ENCODE peak calls at places on chromosomes 4 and X, in eight cellular contexts. One of them, this sample, is unnamed.

GRCh38 chr4:120683902-120684540 is 238.5 kb downstream of the PRDM5 start:
- DNase-seq in spleen: no peak
- DNase-seq in sigmoid colon: no peak
- DNase-seq in A549: no peak
- DNase-seq in breast epithelium: no peak
- DNase-seq in uterus: no peak
- DNase-seq in heart left ventricle: no peak
- DNase-seq in gastrocnemius medialis: no peak
- DNase-seq in this sample: no peak

GRCh38 chr4:24517676-24518075 is 66.7 kb downstream of the DHX15 start:
- DNase-seq in sigmoid colon: no peak
- DNase-seq in A549: no peak
- DNase-seq in breast epithelium: no peak
- DNase-seq in spleen: no peak
- DNase-seq in heart left ventricle: no peak
- DNase-seq in gastrocnemius medialis: no peak
- DNase-seq in uterus: no peak
- DNase-seq in this sample: no peak

GRCh38 chrX:637660-638481 is 7.3 kb downstream of the SHOX start:
- DNase-seq in sigmoid colon: no peak
- DNase-seq in breast epithelium: no peak
- DNase-seq in uterus: no peak
- DNase-seq in heart left ventricle: no peak
- DNase-seq in spleen: no peak
- DNase-seq in A549: no peak
- DNase-seq in gastrocnemius medialis: no peak
- DNase-seq in this sample: no peak

GRCh38 chrX:154797006-154797405 is 8.3 kb downstream of the MPP1 start:
- DNase-seq in breast epithelium: no peak
- DNase-seq in sigmoid colon: no peak
- DNase-seq in heart left ventricle: no peak
- DNase-seq in A549: no peak
- DNase-seq in spleen: no peak
- DNase-seq in gastrocnemius medialis: no peak
- DNase-seq in uterus: no peak
- DNase-seq in this sample: no peak

GRCh38 chrX:141632124-141632523 is 42.6 kb downstream of the SPANXA2 start:
- DNase-seq in heart left ventricle: no peak
- DNase-seq in uterus: no peak
- DNase-seq in A549: no peak
- DNase-seq in spleen: no peak
- DNase-seq in gastrocnemius medialis: no peak
- DNase-seq in sigmoid colon: no peak
- DNase-seq in breast epithelium: no peak
- DNase-seq in this sample: no peak

GRCh38 chrX:41720125-41720780 is 3.7 kb upstream of the GPR82 start:
- DNase-seq in sigmoid colon: no peak
- DNase-seq in spleen: peak
- DNase-seq in heart left ventricle: no peak
- DNase-seq in A549: no peak
- DNase-seq in uterus: no peak
- DNase-seq in gastrocnemius medialis: no peak
- DNase-seq in breast epithelium: no peak
- DNase-seq in this sample: no peak

GRCh38 chrX:134658421-134658896 is at the start of gene PLAC1:
- DNase-seq in gastrocnemius medialis: no peak
- DNase-seq in uterus: no peak
- DNase-seq in spleen: no peak
- DNase-seq in breast epithelium: no peak
- DNase-seq in sigmoid colon: no peak
- DNase-seq in A549: peak
- DNase-seq in heart left ventricle: no peak
- DNase-seq in this sample: no peak

GRCh38 chrX:49155243-49155899 is 7.2 kb upstream of the MAGIX start:
- DNase-seq in breast epithelium: no peak
- DNase-seq in A549: peak
- DNase-seq in gastrocnemius medialis: no peak
- DNase-seq in uterus: peak
- DNase-seq in heart left ventricle: no peak
- DNase-seq in spleen: no peak
- DNase-seq in sigmoid colon: peak
- DNase-seq in this sample: no peak

GRCh38 chrX:125627676-125628075 is 308.0 kb downstream of the TEX13C start:
- DNase-seq in uterus: no peak
- DNase-seq in spleen: no peak
- DNase-seq in breast epithelium: no peak
- DNase-seq in sigmoid colon: no peak
- DNase-seq in heart left ventricle: no peak
- DNase-seq in A549: no peak
- DNase-seq in gastrocnemius medialis: no peak
- DNase-seq in this sample: no peak

GRCh38 chrX:73525928-73526690 is 36.9 kb upstream of the CHIC1 start:
- DNase-seq in sigmoid colon: no peak
- DNase-seq in heart left ventricle: no peak
- DNase-seq in gastrocnemius medialis: no peak
- DNase-seq in spleen: no peak
- DNase-seq in breast epithelium: no peak
- DNase-seq in uterus: no peak
- DNase-seq in A549: no peak
- DNase-seq in this sample: no peak

GRCh38 chr4:4992833-4993232 is 26.4 kb downstream of the CYTL1 start:
- DNase-seq in heart left ventricle: no peak
- DNase-seq in spleen: no peak
- DNase-seq in uterus: no peak
- DNase-seq in A549: no peak
- DNase-seq in gastrocnemius medialis: no peak
- DNase-seq in breast epithelium: no peak
- DNase-seq in sigmoid colon: no peak
- DNase-seq in this sample: no peak

DNA sequence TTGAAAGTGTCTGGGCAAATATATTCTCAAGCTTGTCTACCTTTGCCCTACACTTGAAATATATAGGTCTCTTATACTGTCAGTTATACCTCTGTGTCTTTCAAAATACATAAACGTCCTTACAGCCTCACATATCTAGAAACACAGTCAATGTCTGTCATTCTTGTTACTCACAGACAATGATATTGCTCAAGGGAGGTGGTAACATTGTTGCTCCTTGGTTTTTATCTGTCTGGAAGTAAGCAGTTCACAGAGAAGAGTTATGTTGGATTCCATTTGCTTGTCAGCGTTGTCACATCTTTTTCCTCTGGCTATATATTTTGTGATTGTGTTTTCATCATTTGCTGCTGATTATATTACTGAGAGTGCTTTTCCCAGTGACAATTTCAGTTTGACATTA is 1528.9 kb downstream of the PCDH7 start:
- DNase-seq in uterus: no peak
- DNase-seq in A549: no peak
- DNase-seq in sigmoid colon: no peak
- DNase-seq in gastrocnemius medialis: no peak
- DNase-seq in heart left ventricle: no peak
- DNase-seq in breast epithelium: no peak
- DNase-seq in spleen: no peak
- DNase-seq in this sample: no peak
- TF ChIP-seq POLR2A in uterus: no peak
- TF ChIP-seq POLR2A in A549: no peak
- TF ChIP-seq POLR2A in sigmoid colon: no peak
- TF ChIP-seq POLR2A in gastrocnemius medialis: no peak
- TF ChIP-seq POLR2A in heart left ventricle: no peak
- TF ChIP-seq POLR2A in breast epithelium: no peak
- TF ChIP-seq POLR2A in spleen: no peak
- TF ChIP-seq POLR2A in this sample: no peak

GRCh38 chrX:45775462-45775861 is 574.8 kb upstream of the DIPK2B start:
- DNase-seq in A549: peak
- DNase-seq in breast epithelium: no peak
- DNase-seq in heart left ventricle: no peak
- DNase-seq in gastrocnemius medialis: no peak
- DNase-seq in uterus: no peak
- DNase-seq in sigmoid colon: no peak
- DNase-seq in spleen: no peak
- DNase-seq in this sample: no peak
- H3K27ac ChIP-seq in A549: peak
- H3K27ac ChIP-seq in breast epithelium: peak
- H3K27ac ChIP-seq in heart left ventricle: no peak
- H3K27ac ChIP-seq in gastrocnemius medialis: no peak
- H3K27ac ChIP-seq in uterus: peak
- H3K27ac ChIP-seq in sigmoid colon: peak
- H3K27ac ChIP-seq in spleen: peak
- H3K27ac ChIP-seq in this sample: no peak

DNA sequence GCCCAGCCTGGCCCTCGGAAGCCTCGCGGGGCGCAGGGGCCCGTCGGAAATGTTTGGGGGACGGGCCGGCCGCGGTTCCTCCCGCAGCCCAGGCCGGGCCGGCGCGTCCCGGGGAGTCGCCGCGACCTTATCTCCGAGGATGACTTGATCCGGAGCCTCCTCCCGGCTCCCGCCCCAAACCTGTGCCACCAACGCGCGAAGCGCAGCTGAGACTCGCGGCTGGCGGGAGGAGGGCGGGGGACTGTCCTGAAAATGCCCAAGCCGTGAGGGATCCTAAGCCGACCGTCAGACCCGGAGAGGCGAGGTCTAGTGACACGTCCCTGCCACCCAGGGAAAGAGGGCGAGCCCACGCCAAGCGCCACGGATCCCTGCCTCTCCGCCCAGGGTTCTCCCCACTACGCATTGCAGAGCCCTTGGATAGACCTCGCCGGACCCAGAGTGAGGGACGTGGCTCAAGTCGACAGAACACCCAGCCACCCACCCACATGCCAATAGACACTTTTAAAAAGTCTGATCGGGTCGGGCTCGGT is 26.9 kb downstream of the UTP14A start:
- DNase-seq in uterus: no peak
- DNase-seq in breast epithelium: no peak
- DNase-seq in heart left ventricle: peak
- DNase-seq in sigmoid colon: peak
- DNase-seq in spleen: peak
- DNase-seq in gastrocnemius medialis: peak
- DNase-seq in A549: peak
- DNase-seq in this sample: peak
- H3K4me3 ChIP-seq in uterus: peak
- H3K4me3 ChIP-seq in breast epithelium: peak
- H3K4me3 ChIP-seq in heart left ventricle: no peak
- H3K4me3 ChIP-seq in sigmoid colon: peak
- H3K4me3 ChIP-seq in spleen: peak
- H3K4me3 ChIP-seq in gastrocnemius medialis: peak
- H3K4me3 ChIP-seq in A549: peak
- H3K4me3 ChIP-seq in this sample: no peak

GRCh38 chr4:123990310-123990709 is 593.7 kb downstream of the SPRY1 start:
- DNase-seq in spleen: no peak
- DNase-seq in gastrocnemius medialis: no peak
- DNase-seq in sigmoid colon: no peak
- DNase-seq in breast epithelium: no peak
- DNase-seq in heart left ventricle: no peak
- DNase-seq in uterus: no peak
- DNase-seq in A549: no peak
- DNase-seq in this sample: no peak
- TF ChIP-seq POLR2A in spleen: no peak
- TF ChIP-seq POLR2A in gastrocnemius medialis: no peak
- TF ChIP-seq POLR2A in sigmoid colon: no peak
- TF ChIP-seq POLR2A in breast epithelium: no peak
- TF ChIP-seq POLR2A in heart left ventricle: no peak
- TF ChIP-seq POLR2A in uterus: no peak
- TF ChIP-seq POLR2A in A549: no peak
- TF ChIP-seq POLR2A in this sample: no peak

DNA sequence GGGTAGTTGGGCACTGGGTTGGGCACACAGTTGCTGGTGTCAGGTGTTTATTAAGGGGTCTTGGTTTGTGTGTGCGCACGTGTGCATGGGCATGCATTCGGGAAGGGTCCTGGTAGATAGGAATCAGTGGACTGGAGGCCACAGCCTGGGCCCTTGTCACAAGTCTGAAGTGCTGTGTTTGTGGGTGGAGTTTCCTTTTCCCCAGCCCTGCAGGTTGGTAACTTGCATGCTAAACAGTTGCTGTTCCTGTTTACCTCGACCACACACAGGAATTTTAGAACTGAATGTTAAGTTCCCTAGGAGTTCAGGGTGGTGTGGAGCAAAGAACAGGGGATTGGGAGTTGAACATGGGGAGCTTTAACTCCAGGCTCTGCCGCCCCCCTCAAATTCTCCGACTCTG is 48.8 kb downstream of the STARD8 start:
- DNase-seq in spleen: peak
- DNase-seq in A549: no peak
- DNase-seq in uterus: no peak
- DNase-seq in sigmoid colon: no peak
- DNase-seq in breast epithelium: no peak
- DNase-seq in heart left ventricle: no peak
- DNase-seq in gastrocnemius medialis: no peak
- DNase-seq in this sample: no peak
- H3K27ac ChIP-seq in spleen: peak
- H3K27ac ChIP-seq in A549: no peak
- H3K27ac ChIP-seq in uterus: no peak
- H3K27ac ChIP-seq in sigmoid colon: peak
- H3K27ac ChIP-seq in breast epithelium: no peak
- H3K27ac ChIP-seq in heart left ventricle: peak
- H3K27ac ChIP-seq in gastrocnemius medialis: peak
- H3K27ac ChIP-seq in this sample: no peak

DNA sequence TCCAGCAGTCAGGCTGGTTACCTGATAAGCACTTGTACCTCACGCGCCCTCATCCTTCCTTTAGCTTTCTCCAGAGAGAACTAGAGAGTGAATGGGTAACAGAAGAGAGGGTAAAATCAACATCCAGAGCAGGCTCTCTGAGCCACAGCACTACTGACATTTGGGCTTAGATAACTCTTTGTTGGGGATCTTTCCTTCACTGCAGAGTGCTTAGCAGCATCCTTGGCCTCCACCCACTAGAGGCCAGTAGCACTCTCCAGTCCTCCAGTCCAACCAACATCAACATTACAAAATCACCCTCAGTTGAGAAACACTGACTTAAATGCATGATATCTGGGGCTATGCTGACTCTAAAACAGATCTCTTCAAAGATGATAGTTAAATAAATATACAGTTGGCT is 220.7 kb downstream of the TACR3 start:
- DNase-seq in sigmoid colon: no peak
- DNase-seq in breast epithelium: no peak
- DNase-seq in spleen: no peak
- DNase-seq in uterus: no peak
- DNase-seq in gastrocnemius medialis: no peak
- DNase-seq in heart left ventricle: no peak
- DNase-seq in A549: no peak
- DNase-seq in this sample: no peak
- H3K4me3 ChIP-seq in sigmoid colon: no peak
- H3K4me3 ChIP-seq in breast epithelium: no peak
- H3K4me3 ChIP-seq in spleen: no peak
- H3K4me3 ChIP-seq in uterus: no peak
- H3K4me3 ChIP-seq in gastrocnemius medialis: no peak
- H3K4me3 ChIP-seq in heart left ventricle: no peak
- H3K4me3 ChIP-seq in A549: no peak
- H3K4me3 ChIP-seq in this sample: no peak

GRCh38 chr4:184310171-184310567 is 92.5 kb upstream of the ENPP6 start:
- DNase-seq in gastrocnemius medialis: peak
- DNase-seq in sigmoid colon: no peak
- DNase-seq in breast epithelium: no peak
- DNase-seq in uterus: no peak
- DNase-seq in spleen: peak
- DNase-seq in A549: peak
- DNase-seq in heart left ventricle: no peak
- DNase-seq in this sample: peak
- TF ChIP-seq POLR2A in gastrocnemius medialis: no peak
- TF ChIP-seq POLR2A in sigmoid colon: no peak
- TF ChIP-seq POLR2A in breast epithelium: no peak
- TF ChIP-seq POLR2A in uterus: no peak
- TF ChIP-seq POLR2A in spleen: no peak
- TF ChIP-seq POLR2A in A549: no peak
- TF ChIP-seq POLR2A in heart left ventricle: no peak
- TF ChIP-seq POLR2A in this sample: no peak